ENCODE peak calls at places on chromosomes 3 and 15, in nine cellular contexts. One of them, this sample, is unnamed.
A peak's percentile ranks its signal among the peaks of the same experiment; 100 is the strongest.

GRCh38 chr15:83991163-83991562 is 244.4 kb upstream of the GOLGA6L4 start:
- DNase-seq in GM12878: no peak
- DNase-seq in tibial artery: no peak
- DNase-seq in stomach: no peak
- DNase-seq in brain microvascular endothelial cell: no peak
- DNase-seq in PC-9: no peak
- DNase-seq in pancreas: no peak
- DNase-seq in endothelial cell of umbilical vein: no peak
- DNase-seq in body of pancreas: no peak
- DNase-seq in this sample: no peak

GRCh38 chr3:61830111-61830400 is 268.7 kb downstream of the PTPRG start:
- DNase-seq in GM12878: no peak
- DNase-seq in tibial artery: no peak
- DNase-seq in stomach: no peak
- DNase-seq in brain microvascular endothelial cell: no peak
- DNase-seq in PC-9: no peak
- DNase-seq in pancreas: no peak
- DNase-seq in endothelial cell of umbilical vein: no peak
- DNase-seq in body of pancreas: no peak
- DNase-seq in this sample: no peak

GRCh38 chr3:7282988-7283387 is 422.1 kb downstream of the GRM7 start:
- DNase-seq in GM12878: no peak
- DNase-seq in tibial artery: no peak
- DNase-seq in stomach: no peak
- DNase-seq in brain microvascular endothelial cell: no peak
- DNase-seq in PC-9: no peak
- DNase-seq in pancreas: no peak
- DNase-seq in endothelial cell of umbilical vein: no peak
- DNase-seq in body of pancreas: no peak
- DNase-seq in this sample: no peak

GRCh38 chr15:63971427-63971805 is 74.9 kb downstream of the DAPK2 start:
- DNase-seq in GM12878: no peak
- DNase-seq in tibial artery: no peak
- DNase-seq in stomach: no peak
- DNase-seq in brain microvascular endothelial cell: no peak
- DNase-seq in PC-9: no peak
- DNase-seq in pancreas: no peak
- DNase-seq in endothelial cell of umbilical vein: no peak
- DNase-seq in body of pancreas: no peak
- DNase-seq in this sample: peak; percentile 50

GRCh38 chr3:46193436-46193835 is 14.7 kb downstream of the CCR1 start:
- DNase-seq in GM12878: no peak
- DNase-seq in tibial artery: no peak
- DNase-seq in stomach: no peak
- DNase-seq in brain microvascular endothelial cell: no peak
- DNase-seq in PC-9: no peak
- DNase-seq in pancreas: no peak
- DNase-seq in endothelial cell of umbilical vein: no peak
- DNase-seq in body of pancreas: no peak
- DNase-seq in this sample: no peak

GRCh38 chr3:54733615-54734014 is 194.2 kb downstream of the LRTM1 start:
- DNase-seq in GM12878: no peak
- DNase-seq in tibial artery: no peak
- DNase-seq in stomach: no peak
- DNase-seq in brain microvascular endothelial cell: no peak
- DNase-seq in PC-9: no peak
- DNase-seq in pancreas: no peak
- DNase-seq in endothelial cell of umbilical vein: no peak
- DNase-seq in body of pancreas: no peak
- DNase-seq in this sample: no peak

GRCh38 chr3:53252105-53252946 is 3.5 kb downstream of the TKT start:
- DNase-seq in GM12878: no peak
- DNase-seq in tibial artery: peak; percentile 45
- DNase-seq in stomach: no peak
- DNase-seq in brain microvascular endothelial cell: no peak
- DNase-seq in PC-9: no peak
- DNase-seq in pancreas: no peak
- DNase-seq in endothelial cell of umbilical vein: peak; percentile 45
- DNase-seq in body of pancreas: peak; percentile 41
- DNase-seq in this sample: no peak

GRCh38 chr3:43497905-43498365 is 123.9 kb downstream of the ANO10 start:
- DNase-seq in GM12878: no peak
- DNase-seq in tibial artery: no peak
- DNase-seq in stomach: no peak
- DNase-seq in brain microvascular endothelial cell: no peak
- DNase-seq in PC-9: no peak
- DNase-seq in pancreas: no peak
- DNase-seq in endothelial cell of umbilical vein: peak; percentile 51
- DNase-seq in body of pancreas: no peak
- DNase-seq in this sample: no peak

GRCh38 chr15:94186770-94187331 is 44.5 kb upstream of the MCTP2 start:
- DNase-seq in GM12878: no peak
- DNase-seq in tibial artery: no peak
- DNase-seq in stomach: no peak
- DNase-seq in brain microvascular endothelial cell: no peak
- DNase-seq in PC-9: no peak
- DNase-seq in pancreas: no peak
- DNase-seq in endothelial cell of umbilical vein: no peak
- DNase-seq in body of pancreas: no peak
- DNase-seq in this sample: no peak

GRCh38 chr3:59424268-59425010 is 374.6 kb upstream of the CFAP20DC start:
- DNase-seq in GM12878: no peak
- DNase-seq in tibial artery: no peak
- DNase-seq in stomach: no peak
- DNase-seq in brain microvascular endothelial cell: peak; percentile 86
- DNase-seq in PC-9: no peak
- DNase-seq in pancreas: no peak
- DNase-seq in endothelial cell of umbilical vein: no peak
- DNase-seq in body of pancreas: no peak
- DNase-seq in this sample: no peak

GRCh38 chr3:6088433-6088832 is 772.5 kb upstream of the GRM7 start:
- DNase-seq in GM12878: no peak
- DNase-seq in tibial artery: no peak
- DNase-seq in stomach: no peak
- DNase-seq in brain microvascular endothelial cell: no peak
- DNase-seq in PC-9: no peak
- DNase-seq in pancreas: no peak
- DNase-seq in endothelial cell of umbilical vein: no peak
- DNase-seq in body of pancreas: no peak
- DNase-seq in this sample: no peak

GRCh38 chr15:85804481-85805165 is 9.9 kb upstream of the KLHL25 start:
- DNase-seq in GM12878: no peak
- DNase-seq in tibial artery: no peak
- DNase-seq in stomach: no peak
- DNase-seq in brain microvascular endothelial cell: no peak
- DNase-seq in PC-9: no peak
- DNase-seq in pancreas: no peak
- DNase-seq in endothelial cell of umbilical vein: no peak
- DNase-seq in body of pancreas: no peak
- DNase-seq in this sample: no peak

GRCh38 chr15:80770356-80770705 is 8.8 kb upstream of the CEMIP start:
- DNase-seq in GM12878: no peak
- DNase-seq in tibial artery: no peak
- DNase-seq in stomach: no peak
- DNase-seq in brain microvascular endothelial cell: no peak
- DNase-seq in PC-9: no peak
- DNase-seq in pancreas: no peak
- DNase-seq in endothelial cell of umbilical vein: no peak
- DNase-seq in body of pancreas: no peak
- DNase-seq in this sample: no peak

GRCh38 chr15:94312946-94313345 is 81.6 kb downstream of the MCTP2 start:
- DNase-seq in GM12878: no peak
- DNase-seq in tibial artery: no peak
- DNase-seq in stomach: no peak
- DNase-seq in brain microvascular endothelial cell: no peak
- DNase-seq in PC-9: no peak
- DNase-seq in pancreas: no peak
- DNase-seq in endothelial cell of umbilical vein: no peak
- DNase-seq in body of pancreas: no peak
- DNase-seq in this sample: no peak

GRCh38 chr15:74380361-74381189 is 13.1 kb upstream of the CYP11A1 start:
- DNase-seq in GM12878: no peak
- DNase-seq in tibial artery: no peak
- DNase-seq in stomach: no peak
- DNase-seq in brain microvascular endothelial cell: no peak
- DNase-seq in PC-9: no peak
- DNase-seq in pancreas: no peak
- DNase-seq in endothelial cell of umbilical vein: no peak
- DNase-seq in body of pancreas: no peak
- DNase-seq in this sample: no peak

GRCh38 chr15:66655511-66655910 is 46.5 kb upstream of the SMAD6 start:
- DNase-seq in GM12878: no peak
- DNase-seq in tibial artery: no peak
- DNase-seq in stomach: no peak
- DNase-seq in brain microvascular endothelial cell: no peak
- DNase-seq in PC-9: no peak
- DNase-seq in pancreas: no peak
- DNase-seq in endothelial cell of umbilical vein: no peak
- DNase-seq in body of pancreas: no peak
- DNase-seq in this sample: no peak

GRCh38 chr3:126692858-126693257 is 11.2 kb upstream of the CHCHD6 start:
- DNase-seq in GM12878: no peak
- DNase-seq in tibial artery: no peak
- DNase-seq in stomach: no peak
- DNase-seq in brain microvascular endothelial cell: no peak
- DNase-seq in PC-9: no peak
- DNase-seq in pancreas: no peak
- DNase-seq in endothelial cell of umbilical vein: no peak
- DNase-seq in body of pancreas: no peak
- DNase-seq in this sample: no peak
- TF ChIP-seq CTCF in GM12878: peak; percentile 8
- TF ChIP-seq CTCF in tibial artery: no peak
- TF ChIP-seq CTCF in stomach: no peak
- TF ChIP-seq CTCF in brain microvascular endothelial cell: no peak
- TF ChIP-seq CTCF in PC-9: no peak
- TF ChIP-seq CTCF in pancreas: no peak
- TF ChIP-seq CTCF in endothelial cell of umbilical vein: no peak
- TF ChIP-seq CTCF in body of pancreas: no peak
- TF ChIP-seq CTCF in this sample: no peak

GRCh38 chr15:78265752-78266224 is 1.4 kb downstream of the DNAJA4 start:
- DNase-seq in GM12878: no peak
- DNase-seq in tibial artery: no peak
- DNase-seq in stomach: no peak
- DNase-seq in brain microvascular endothelial cell: peak; percentile 65
- DNase-seq in PC-9: no peak
- DNase-seq in pancreas: no peak
- DNase-seq in endothelial cell of umbilical vein: peak; percentile 10
- DNase-seq in body of pancreas: no peak
- DNase-seq in this sample: no peak

GRCh38 chr15:78264304-78265136 is at the start of gene DNAJA4:
- DNase-seq in GM12878: no peak
- DNase-seq in tibial artery: peak; percentile 53
- DNase-seq in stomach: peak; percentile 64
- DNase-seq in brain microvascular endothelial cell: no peak
- DNase-seq in PC-9: no peak
- DNase-seq in pancreas: peak; percentile 58
- DNase-seq in endothelial cell of umbilical vein: peak; percentile 42
- DNase-seq in body of pancreas: peak; percentile 56
- DNase-seq in this sample: peak; percentile 57

GRCh38 chr15:78263351-78263781 is 996 bp upstream of the DNAJA4 start:
- DNase-seq in GM12878: no peak
- DNase-seq in tibial artery: no peak
- DNase-seq in stomach: no peak
- DNase-seq in brain microvascular endothelial cell: no peak
- DNase-seq in PC-9: no peak
- DNase-seq in pancreas: no peak
- DNase-seq in endothelial cell of umbilical vein: no peak
- DNase-seq in body of pancreas: no peak
- DNase-seq in this sample: no peak

GRCh38 chr15:78265137-78265460 is 737 bp downstream of the DNAJA4 start:
- DNase-seq in GM12878: no peak
- DNase-seq in tibial artery: no peak
- DNase-seq in stomach: no peak
- DNase-seq in brain microvascular endothelial cell: no peak
- DNase-seq in PC-9: no peak
- DNase-seq in pancreas: no peak
- DNase-seq in endothelial cell of umbilical vein: no peak
- DNase-seq in body of pancreas: no peak
- DNase-seq in this sample: no peak

DNA sequence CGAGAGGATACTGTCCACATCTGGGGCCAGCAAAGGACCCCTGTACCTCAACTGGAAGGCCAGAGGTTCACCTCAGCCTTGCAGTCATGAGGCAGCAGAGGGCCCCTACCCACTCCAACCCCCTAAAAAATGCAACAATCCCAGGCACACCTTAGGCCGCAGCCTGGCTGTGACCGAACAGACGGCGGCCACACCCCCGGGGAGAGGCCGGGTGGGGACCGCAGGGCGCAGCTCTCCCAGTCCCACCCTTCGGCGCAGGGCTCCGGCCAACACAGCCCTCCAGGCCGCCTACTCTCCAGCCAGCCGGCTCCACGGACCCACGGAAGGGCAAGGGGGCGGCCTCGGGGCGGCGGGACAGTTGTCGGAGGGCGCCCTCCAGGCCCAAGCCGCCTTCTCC is 457 bp upstream of the DNAJA4 start:
- DNase-seq in GM12878: no peak
- DNase-seq in tibial artery: no peak
- DNase-seq in stomach: peak; percentile 35
- DNase-seq in brain microvascular endothelial cell: no peak
- DNase-seq in PC-9: no peak
- DNase-seq in pancreas: peak; percentile 34
- DNase-seq in endothelial cell of umbilical vein: no peak
- DNase-seq in body of pancreas: no peak
- DNase-seq in this sample: no peak
- H3K4me3 ChIP-seq in GM12878: peak overlapping the region; percentile 6
- H3K4me3 ChIP-seq in tibial artery: peak overlapping the region; percentile 66
- H3K4me3 ChIP-seq in stomach: peak overlapping the region; percentile 64
- H3K4me3 ChIP-seq in brain microvascular endothelial cell: peak overlapping the region; percentile 63
- H3K4me3 ChIP-seq in PC-9: no peak overlapping the region
- H3K4me3 ChIP-seq in pancreas: no peak overlapping the region
- H3K4me3 ChIP-seq in endothelial cell of umbilical vein: no peak overlapping the region
- H3K4me3 ChIP-seq in body of pancreas: peak overlapping the region; percentile 9
- H3K4me3 ChIP-seq in this sample: peak overlapping the region; percentile 34

DNA sequence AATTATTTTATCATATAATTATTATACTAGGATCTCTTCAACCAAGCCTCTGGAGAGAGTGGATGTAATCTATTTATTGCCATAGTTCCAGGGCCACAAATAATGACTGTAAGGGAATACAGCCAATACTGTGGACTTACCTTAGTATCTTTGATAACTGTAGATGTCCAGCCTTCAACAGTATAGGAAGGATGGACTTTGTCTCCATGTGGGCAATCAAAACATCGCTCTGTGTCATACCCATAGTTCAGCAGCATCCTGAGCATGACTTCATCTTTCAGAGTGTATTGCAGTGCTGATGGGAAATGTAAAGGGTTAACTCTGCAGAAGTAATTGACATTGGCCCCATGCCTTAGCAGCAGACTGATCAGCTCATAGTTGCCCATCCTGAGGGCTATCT is 14.2 kb downstream of the ASB14 start:
- DNase-seq in GM12878: no peak
- DNase-seq in tibial artery: no peak
- DNase-seq in stomach: no peak
- DNase-seq in brain microvascular endothelial cell: no peak
- DNase-seq in PC-9: no peak
- DNase-seq in pancreas: no peak
- DNase-seq in endothelial cell of umbilical vein: no peak
- DNase-seq in body of pancreas: no peak
- DNase-seq in this sample: no peak
- H3K36me3 ChIP-seq in GM12878: no peaks in the 10 kb centered on the region
- H3K36me3 ChIP-seq in tibial artery: peaks cover 10% of the 10 kb centered on the region
- H3K36me3 ChIP-seq in stomach: no peaks in the 10 kb centered on the region
- H3K36me3 ChIP-seq in brain microvascular endothelial cell: no peaks in the 10 kb centered on the region
- H3K36me3 ChIP-seq in PC-9: no peaks in the 10 kb centered on the region
- H3K36me3 ChIP-seq in pancreas: peaks cover 4% of the 10 kb centered on the region
- H3K36me3 ChIP-seq in endothelial cell of umbilical vein: no peaks in the 10 kb centered on the region
- H3K36me3 ChIP-seq in body of pancreas: peaks cover 4% of the 10 kb centered on the region
- H3K36me3 ChIP-seq in this sample: no peaks in the 10 kb centered on the region

GRCh38 chr3:82012775-82013174 is 251.3 kb upstream of the GBE1 start:
- DNase-seq in GM12878: no peak
- DNase-seq in tibial artery: no peak
- DNase-seq in stomach: no peak
- DNase-seq in brain microvascular endothelial cell: no peak
- DNase-seq in PC-9: no peak
- DNase-seq in pancreas: no peak
- DNase-seq in endothelial cell of umbilical vein: peak; percentile 11
- DNase-seq in body of pancreas: no peak
- DNase-seq in this sample: no peak
- TF ChIP-seq CTCF in GM12878: peak; percentile 3
- TF ChIP-seq CTCF in tibial artery: no peak
- TF ChIP-seq CTCF in stomach: no peak
- TF ChIP-seq CTCF in brain microvascular endothelial cell: peak; percentile 4
- TF ChIP-seq CTCF in PC-9: peak; percentile 46
- TF ChIP-seq CTCF in pancreas: no peak
- TF ChIP-seq CTCF in endothelial cell of umbilical vein: peak; percentile 24
- TF ChIP-seq CTCF in body of pancreas: no peak
- TF ChIP-seq CTCF in this sample: peak; percentile 27

This sample was measured in GM06990.